ENCODE peak calls at places on chromosome 15, in seven cellular contexts. M is adrenal gland; S is uterus; D is body of pancreas; T is cardiac muscle cell; J is prostate gland; Y is CD8-positive, alpha-beta T cell. Q is an unnamed sample.

GRCh38 chr15:52093539-52094502 is 18.8 kb downstream of the BCL2L10 start:
- DNase-seq in M (peak; percentile 85), S (peak; percentile 82), D (peak; percentile 28), T (no peak), J (no peak), Y (no peak), Q (peak; percentile 85)

GRCh38 chr15:73873456-73873855 is at the start of gene TBC1D21:
- DNase-seq in M (no peak), S (no peak), D (no peak), T (no peak), J (no peak), Y (no peak), Q (no peak)

GRCh38 chr15:33150516-33150915 is 44.0 kb downstream of the FMN1 start:
- DNase-seq in M (no peak), S (no peak), D (no peak), T (no peak), J (no peak), Y (no peak), Q (no peak)

GRCh38 chr15:74598126-74598842 is 17.4 kb upstream of the CLK3 start:
- DNase-seq in M (peak; percentile 98), S (peak; percentile 93), D (peak; percentile 97), T (peak; percentile 96), J (peak; percentile 94), Y (peak; percentile 87), Q (peak; percentile 94)

GRCh38 chr15:65796610-65797012 is 4.5 kb upstream of the DENND4A start:
- DNase-seq in M (no peak), S (no peak), D (no peak), T (no peak), J (peak; percentile 21), Y (no peak), Q (no peak)

GRCh38 chr15:96331942-96332853 is 1.7 kb downstream of the NR2F2 start:
- DNase-seq in M (peak; percentile 77), S (no peak), D (peak; percentile 75), T (peak; percentile 56), J (no peak), Y (no peak), Q (peak; percentile 67)

GRCh38 chr15:58546635-58547627 is 115.1 kb downstream of the LIPC start:
- DNase-seq in M (peak; percentile 92), S (no peak), D (peak; percentile 58), T (peak; percentile 11), J (no peak), Y (no peak), Q (peak; percentile 59)

GRCh38 chr15:88651293-88651692 is 12.5 kb downstream of the ISG20 start:
- DNase-seq in M (no peak), S (peak; percentile 8), D (no peak), T (no peak), J (no peak), Y (no peak), Q (no peak)

GRCh38 chr15:66802087-66803001 is 100.3 kb downstream of the SMAD6 start:
- DNase-seq in M (no peak), S (no peak), D (no peak), T (no peak), J (no peak), Y (no peak), Q (no peak)

GRCh38 chr15:39997031-39997430 is 42.0 kb downstream of the SRP14 start:
- DNase-seq in M (no peak), S (no peak), D (no peak), T (no peak), J (no peak), Y (no peak), Q (no peak)

GRCh38 chr15:51186121-51186795 is 91.6 kb upstream of the TNFAIP8L3 start:
- DNase-seq in M (no peak), S (no peak), D (no peak), T (no peak), J (no peak), Y (no peak), Q (no peak)

GRCh38 chr15:99895189-99895955 is 162.1 kb upstream of the LYSMD4 start:
- DNase-seq in M (no peak), S (no peak), D (no peak), T (no peak), J (no peak), Y (no peak), Q (no peak)

GRCh38 chr15:40054746-40055575 is 16.0 kb upstream of the SRP14 start:
- DNase-seq in M (peak; percentile 66), S (no peak), D (peak; percentile 93), T (no peak), J (no peak), Y (peak; percentile 16), Q (peak; percentile 72)

GRCh38 chr15:98583758-98584157 is 64.6 kb upstream of the IGF1R start:
- DNase-seq in M (no peak), S (no peak), D (no peak), T (no peak), J (no peak), Y (no peak), Q (no peak)

GRCh38 chr15:96431787-96432186 is 101.3 kb downstream of the NR2F2 start:
- DNase-seq in M (no peak), S (no peak), D (no peak), T (no peak), J (no peak), Y (no peak), Q (no peak)

GRCh38 chr15:98807262-98807661 is 158.9 kb downstream of the IGF1R start:
- DNase-seq in M (no peak), S (no peak), D (no peak), T (no peak), J (no peak), Y (no peak), Q (no peak)

GRCh38 chr15:62306851-62307504 is 141.9 kb upstream of the C2CD4B start:
- DNase-seq in M (peak; percentile 86), S (peak; percentile 46), D (peak; percentile 83), T (peak; percentile 87), J (peak; percentile 46), Y (no peak), Q (peak; percentile 35)

GRCh38 chr15:83858820-83859505 is 205.0 kb downstream of the ADAMTSL3 start:
- DNase-seq in M (no peak), S (no peak), D (no peak), T (no peak), J (no peak), Y (no peak), Q (no peak)

GRCh38 chr15:63915888-63916731 is 82.4 kb upstream of the HERC1 start:
- DNase-seq in M (no peak), S (no peak), D (no peak), T (peak; percentile 31), J (no peak), Y (no peak), Q (peak; percentile 51)

GRCh38 chr15:73876779-73877178 is 3.4 kb downstream of the TBC1D21 start:
- DNase-seq in M (no peak), S (no peak), D (no peak), T (no peak), J (no peak), Y (no peak), Q (no peak)

GRCh38 chr15:59436774-59437472 is 1.1 kb upstream of the FAM81A start:
- DNase-seq in M (no peak), S (no peak), D (no peak), T (peak; percentile 53), J (no peak), Y (no peak), Q (no peak)

GRCh38 chr15:64146885-64147681 is 4.4 kb upstream of the SNX22 start:
- DNase-seq in M (peak; percentile 68), S (no peak), D (no peak), T (peak; percentile 39), J (no peak), Y (no peak), Q (no peak)

GRCh38 chr15:99181544-99181943 is 67.8 kb downstream of the TTC23 start:
- DNase-seq in M (peak; percentile 70), S (peak; percentile 51), D (no peak), T (peak; percentile 48), J (no peak), Y (no peak), Q (peak; percentile 66)

GRCh38 chr15:33089878-33090757 is 104.4 kb downstream of the FMN1 start:
- DNase-seq in M (no peak), S (no peak), D (no peak), T (no peak), J (peak; percentile 47), Y (no peak), Q (no peak)

GRCh38 chr15:65101891-65102708 is 12.9 kb downstream of the UBAP1L start:
- DNase-seq in M (no peak), S (no peak), D (no peak), T (no peak), J (no peak), Y (no peak), Q (no peak)

GRCh38 chr15:70149667-70150404 is 52.1 kb upstream of the TLE3 start:
- DNase-seq in M (no peak), S (no peak), D (no peak), T (no peak), J (no peak), Y (no peak), Q (no peak)

GRCh38 chr15:73329501-73330200 is 39.1 kb downstream of the HCN4 start:
- DNase-seq in M (no peak), S (no peak), D (no peak), T (no peak), J (no peak), Y (no peak), Q (no peak)

GRCh38 chr15:29805043-29805707 is 17.1 kb downstream of the TJP1 start:
- DNase-seq in M (peak; percentile 76), S (peak; percentile 46), D (no peak), T (no peak), J (peak; percentile 68), Y (no peak), Q (no peak)
- H3K4me1 ChIP-seq in M (peaks cover 41% of the 10 kb centered on the region), S (peaks cover 6% of the 10 kb centered on the region), D (peaks cover 55% of the 10 kb centered on the region), T (peaks cover 46% of the 10 kb centered on the region), J (peaks cover 3% of the 10 kb centered on the region), Y (no peaks in the 10 kb centered on the region), Q (peaks cover 54% of the 10 kb centered on the region)

GRCh38 chr15:82624008-82624407 is 23.2 kb downstream of the CPEB1 start:
- DNase-seq in M (no peak), S (no peak), D (no peak), T (no peak), J (no peak), Y (no peak), Q (no peak)

GRCh38 chr15:82624438-82624837 is 22.7 kb downstream of the CPEB1 start:
- DNase-seq in M (no peak), S (no peak), D (no peak), T (no peak), J (no peak), Y (no peak), Q (no peak)

GRCh38 chr15:82625136-82625535 is 22.0 kb downstream of the CPEB1 start:
- DNase-seq in M (no peak), S (no peak), D (no peak), T (no peak), J (no peak), Y (no peak), Q (no peak)

GRCh38 chr15:82621970-82622369 is 25.2 kb downstream of the CPEB1 start:
- DNase-seq in M (no peak), S (no peak), D (no peak), T (no peak), J (no peak), Y (no peak), Q (no peak)
- TF ChIP-seq CTCF in M (no peak), S (no peak), D (no peak), T (no peak), J (no peak), Y (no peak), Q (no peak)

GRCh38 chr15:79432345-79433311 is 492 bp downstream of the MINAR1 start:
- DNase-seq in M (no peak), S (no peak), D (peak; percentile 13), T (no peak), J (no peak), Y (no peak), Q (no peak)
- H3K4me3 ChIP-seq in M (peak overlapping the region; percentile 60), S (no peak overlapping the region), D (peak overlapping the region; percentile 18), T (peak overlapping the region; percentile 53), J (peak overlapping the region; percentile 40), Y (no peak overlapping the region), Q (peak overlapping the region; percentile 69)

GRCh38 chr15:68797157-68797556 is 23.5 kb downstream of the ANP32A start:
- DNase-seq in M (no peak), S (no peak), D (no peak), T (no peak), J (no peak), Y (no peak), Q (no peak)
- H3K4me1 ChIP-seq in M (peaks cover 62% of the 10 kb centered on the region), S (peaks cover 6% of the 10 kb centered on the region), D (peaks cover 49% of the 10 kb centered on the region), T (peaks cover 58% of the 10 kb centered on the region), J (peaks cover 37% of the 10 kb centered on the region), Y (peaks cover 65% of the 10 kb centered on the region), Q (peaks cover 65% of the 10 kb centered on the region)